ENCODE peak calls at places on chromosomes 16 and 17, in five cellular contexts. One of them, this sample, is unnamed.

GRCh38 chr16:84819644-84820304 is at the start of gene CRISPLD2:
- DNase-seq in activated CD8-positive, alpha-beta memory T cell treated with anti-CD3 and anti-CD28 coated beads for 48 hours: peak
- DNase-seq in iPS-NIHi11: peak
- DNase-seq in SK-N-DZ: peak
- DNase-seq in GM20000: peak
- DNase-seq in this sample: no peak

GRCh38 chr17:57918017-57918895 is 37.0 kb downstream of the CUEDC1 start:
- DNase-seq in activated CD8-positive, alpha-beta memory T cell treated with anti-CD3 and anti-CD28 coated beads for 48 hours: no peak
- DNase-seq in iPS-NIHi11: no peak
- DNase-seq in SK-N-DZ: no peak
- DNase-seq in GM20000: no peak
- DNase-seq in this sample: no peak

GRCh38 chr17:76515291-76515949 is 14.2 kb upstream of the RHBDF2 start:
- DNase-seq in activated CD8-positive, alpha-beta memory T cell treated with anti-CD3 and anti-CD28 coated beads for 48 hours: peak
- DNase-seq in iPS-NIHi11: no peak
- DNase-seq in SK-N-DZ: no peak
- DNase-seq in GM20000: peak
- DNase-seq in this sample: no peak

GRCh38 chr16:1407749-1408148 is 6.8 kb downstream of the UNKL start:
- DNase-seq in activated CD8-positive, alpha-beta memory T cell treated with anti-CD3 and anti-CD28 coated beads for 48 hours: no peak
- DNase-seq in iPS-NIHi11: peak
- DNase-seq in SK-N-DZ: no peak
- DNase-seq in GM20000: no peak
- DNase-seq in this sample: no peak

GRCh38 chr17:74842599-74843351 is 16.9 kb downstream of the GRIN2C start:
- DNase-seq in activated CD8-positive, alpha-beta memory T cell treated with anti-CD3 and anti-CD28 coated beads for 48 hours: no peak
- DNase-seq in iPS-NIHi11: peak
- DNase-seq in SK-N-DZ: peak
- DNase-seq in GM20000: peak
- DNase-seq in this sample: no peak

GRCh38 chr17:38749222-38750043 is 1.3 kb upstream of the PCGF2 start:
- DNase-seq in activated CD8-positive, alpha-beta memory T cell treated with anti-CD3 and anti-CD28 coated beads for 48 hours: no peak
- DNase-seq in iPS-NIHi11: peak
- DNase-seq in SK-N-DZ: peak
- DNase-seq in GM20000: peak
- DNase-seq in this sample: no peak

GRCh38 chr17:75319818-75320691 is 30.8 kb upstream of the SLC25A19 start:
- DNase-seq in activated CD8-positive, alpha-beta memory T cell treated with anti-CD3 and anti-CD28 coated beads for 48 hours: no peak
- DNase-seq in iPS-NIHi11: no peak
- DNase-seq in SK-N-DZ: no peak
- DNase-seq in GM20000: peak
- DNase-seq in this sample: peak

GRCh38 chr16:52621651-52622050 is 74.7 kb upstream of the TOX3 start:
- DNase-seq in activated CD8-positive, alpha-beta memory T cell treated with anti-CD3 and anti-CD28 coated beads for 48 hours: no peak
- DNase-seq in iPS-NIHi11: no peak
- DNase-seq in SK-N-DZ: no peak
- DNase-seq in GM20000: no peak
- DNase-seq in this sample: no peak

GRCh38 chr16:726438-727290 is at the start of the genes CCDC78 and HAGHL:
- DNase-seq in activated CD8-positive, alpha-beta memory T cell treated with anti-CD3 and anti-CD28 coated beads for 48 hours: no peak
- DNase-seq in iPS-NIHi11: peak
- DNase-seq in SK-N-DZ: no peak
- DNase-seq in GM20000: peak
- DNase-seq in this sample: peak

GRCh38 chr17:58228679-58229078 is 9.6 kb upstream of the MKS1 start:
- DNase-seq in activated CD8-positive, alpha-beta memory T cell treated with anti-CD3 and anti-CD28 coated beads for 48 hours: no peak
- DNase-seq in iPS-NIHi11: no peak
- DNase-seq in SK-N-DZ: no peak
- DNase-seq in GM20000: no peak
- DNase-seq in this sample: no peak

GRCh38 chr17:64676763-64677162 is 14.7 kb upstream of the SMURF2 start:
- DNase-seq in activated CD8-positive, alpha-beta memory T cell treated with anti-CD3 and anti-CD28 coated beads for 48 hours: no peak
- DNase-seq in iPS-NIHi11: no peak
- DNase-seq in SK-N-DZ: no peak
- DNase-seq in GM20000: no peak
- DNase-seq in this sample: no peak

GRCh38 chr17:77565166-77565565 is 393.3 kb upstream of the TNRC6C start:
- DNase-seq in activated CD8-positive, alpha-beta memory T cell treated with anti-CD3 and anti-CD28 coated beads for 48 hours: no peak
- DNase-seq in iPS-NIHi11: no peak
- DNase-seq in SK-N-DZ: no peak
- DNase-seq in GM20000: no peak
- DNase-seq in this sample: no peak

This sample was measured in Karpas-422.